ENCODE peak calls at places on chromosomes 6 and 20, in four cellular contexts. C is DMS79, D is astrocyte of the spinal cord, J is COR-L47. L is an unnamed sample.

GRCh38 chr20:5127204-5127858 is 523 bp downstream of the CDS2 start:
- DNase-seq in C (peak), J (peak), D (peak), L (no peak)

GRCh38 chr20:57959589-57959988 is 249.8 kb upstream of the PMEPA1 start:
- DNase-seq in C (no peak), J (no peak), D (no peak), L (no peak)

GRCh38 chr20:8549192-8549591 is 417.1 kb downstream of the PLCB1 start:
- DNase-seq in C (no peak), D (no peak), J (no peak), L (no peak)

GRCh38 chr6:124859366-124859765 is 102.9 kb upstream of the RNF217 start:
- DNase-seq in J (no peak), D (no peak), C (no peak), L (no peak)

GRCh38 chr20:63457737-63458136 is 14.7 kb downstream of the KCNQ2 start:
- DNase-seq in D (no peak), J (peak), C (no peak), L (no peak)

GRCh38 chr6:42239333-42239732 is 21.7 kb upstream of the MRPS10 start:
- DNase-seq in C (peak), D (no peak), J (peak), L (peak)

GRCh38 chr20:63517376-63518309 is 2.9 kb upstream of the PPDPF start:
- DNase-seq in J (no peak), D (no peak), C (no peak), L (no peak)

GRCh38 chr20:9928281-9928737 is 89.4 kb upstream of the PAK5 start:
- DNase-seq in J (no peak), D (no peak), C (no peak), L (no peak)

GRCh38 chr6:136510782-136511181 is 39.4 kb downstream of the MAP7 start:
- DNase-seq in C (no peak), D (no peak), J (no peak), L (no peak)

GRCh38 chr6:2630891-2631458 is 119.7 kb downstream of the MYLK4 start:
- DNase-seq in D (peak), J (no peak), C (no peak), L (no peak)